ENCODE peak calls at places on chromosome 17, in four cellular contexts. C is MCF 10A, G is neural crest cell, Y is heart right ventricle. X is an unnamed sample.

GRCh38 chr17:39223907-39224777 is 1.6 kb downstream of the STAC2 start:
- DNase-seq in C (no peak), G (no peak), Y (no peak), X (no peak)

GRCh38 chr17:80754846-80755245 is 210.2 kb downstream of the RPTOR start:
- DNase-seq in C (no peak), G (no peak), Y (no peak), X (no peak)

GRCh38 chr17:7589891-7590611 is at the start of gene SOX15:
- DNase-seq in C (peak; percentile 80), G (no peak), Y (no peak), X (no peak)

GRCh38 chr17:4720787-4721186 is 10.4 kb downstream of the ARRB2 start:
- DNase-seq in C (no peak), G (no peak), Y (no peak), X (no peak)

GRCh38 chr17:65177901-65178300 is 40.7 kb downstream of the RGS9 start:
- DNase-seq in C (peak; percentile 8), G (no peak), Y (no peak), X (no peak)

GRCh38 chr17:28216032-28216431 is 103.0 kb upstream of the TMEM97 start:
- DNase-seq in C (no peak), G (no peak), Y (no peak), X (no peak)

GRCh38 chr17:71217769-71218168 is 903.1 kb upstream of the SOX9 start:
- DNase-seq in C (no peak), G (no peak), Y (no peak), X (no peak)

GRCh38 chr17:44539664-44540063 is 17.6 kb upstream of the FZD2 start:
- DNase-seq in C (no peak), G (peak; percentile 72), Y (no peak), X (no peak)

GRCh38 chr17:9037741-9038140 is 16.4 kb downstream of the NTN1 start:
- DNase-seq in C (no peak), G (no peak), Y (no peak), X (no peak)

GRCh38 chr17:52255347-52255746 is 96.8 kb upstream of the CA10 start:
- DNase-seq in C (no peak), G (no peak), Y (no peak), X (no peak)

GRCh38 chr17:21295036-21295952 is 10.8 kb downstream of the MAP2K3 start:
- DNase-seq in C (no peak), G (no peak), Y (peak; percentile 79), X (no peak)

GRCh38 chr17:76511562-76512365 is 10.5 kb upstream of the RHBDF2 start:
- DNase-seq in C (no peak), G (no peak), Y (no peak), X (no peak)

GRCh38 chr17:17454276-17454675 is 22.5 kb upstream of the MED9 start:
- DNase-seq in C (no peak), G (no peak), Y (no peak), X (no peak)

GRCh38 chr17:42182927-42183734 is 2.1 kb downstream of the HCRT start:
- DNase-seq in C (peak; percentile 20), G (no peak), Y (no peak), X (no peak)

GRCh38 chr17:12041316-12041715 is 20.6 kb downstream of the MAP2K4 start:
- DNase-seq in C (peak; percentile 74), G (no peak), Y (no peak), X (no peak)

GRCh38 chr17:17346428-17347233 is 43.5 kb downstream of the NT5M start:
- DNase-seq in C (no peak), G (no peak), Y (no peak), X (no peak)

GRCh38 chr17:44007346-44008204 is 3.2 kb downstream of the NAGS start:
- DNase-seq in C (peak; percentile 52), G (no peak), Y (no peak), X (no peak)

GRCh38 chr17:68057531-68057952 is 22.0 kb downstream of the KPNA2 start:
- DNase-seq in C (peak; percentile 41), G (no peak), Y (no peak), X (no peak)

GRCh38 chr17:2170023-2170422 is 115.1 kb downstream of the HIC1 start:
- DNase-seq in C (peak; percentile 37), G (no peak), Y (no peak), X (no peak)

GRCh38 chr17:79883202-79883601 is 44.0 kb upstream of the CBX4 start:
- DNase-seq in C (no peak), G (no peak), Y (no peak), X (no peak)

GRCh38 chr17:43667506-43668438 is 6.0 kb upstream of the MEOX1 start:
- DNase-seq in C (no peak), G (no peak), Y (no peak), X (no peak)

GRCh38 chr17:76449126-76449525 is 3.8 kb downstream of the UBE2O start:
- DNase-seq in C (no peak), G (no peak), Y (no peak), X (no peak)

GRCh38 chr17:19724501-19725420 is 8.4 kb upstream of the SLC47A2 start:
- DNase-seq in C (peak; percentile 91), G (no peak), Y (peak; percentile 34), X (peak; percentile 42)

GRCh38 chr17:28950017-28950751 is 1.1 kb downstream of the PHF12 start:
- DNase-seq in C (peak; percentile 24), G (peak; percentile 46), Y (peak; percentile 53), X (peak; percentile 46)

GRCh38 chr17:8745586-8746500 is 1.2 kb upstream of the CCDC42 start:
- DNase-seq in C (peak; percentile 48), G (peak; percentile 84), Y (peak; percentile 71), X (peak; percentile 64)

GRCh38 chr17:40554646-40555295 is 10.5 kb downstream of the CCR7 start:
- DNase-seq in C (no peak), G (no peak), Y (no peak), X (peak; percentile 22)

GRCh38 chr17:80026359-80027042 is 9.2 kb downstream of the TBC1D16 start:
- DNase-seq in C (no peak), G (no peak), Y (no peak), X (no peak)

GRCh38 chr17:58417300-58418092 is at the start of gene RNF43:
- DNase-seq in C (peak; percentile 99), G (peak; percentile 70), Y (peak; percentile 84), X (peak; percentile 92)

GRCh38 chr17:338442-339192 is 14.0 kb downstream of the RPH3AL start:
- DNase-seq in C (no peak), G (no peak), Y (no peak), X (no peak)

GRCh38 chr17:77928519-77929179 is 29.9 kb upstream of the TNRC6C start:
- DNase-seq in C (no peak), G (no peak), Y (no peak), X (no peak)

GRCh38 chr17:50581316-50581715 is 20.8 kb downstream of the CACNA1G start:
- DNase-seq in C (no peak), G (no peak), Y (no peak), X (no peak)

DNA sequence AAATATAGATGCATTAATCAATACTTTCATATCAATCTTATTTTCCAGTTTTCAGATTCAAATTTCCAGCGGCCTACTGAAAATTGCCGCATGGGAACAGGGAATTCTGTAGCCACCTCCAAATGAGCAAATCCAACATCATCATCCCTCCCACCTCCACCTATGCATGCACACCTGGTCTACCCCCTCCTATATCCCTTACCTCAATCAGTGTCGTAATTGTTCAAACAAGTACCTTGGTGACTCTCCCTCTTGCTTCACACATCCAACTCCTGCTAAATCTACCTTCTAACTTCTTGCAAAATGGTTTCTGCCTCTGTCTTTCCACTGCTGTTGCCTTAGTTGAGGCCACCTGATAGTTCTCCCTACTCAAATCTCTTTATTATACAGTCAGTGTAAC is 160.1 kb downstream of the SOX9 start:
- DNase-seq in C (no peak), G (no peak), Y (no peak), X (no peak)
- TF ChIP-seq CTCF in C (no peak), G (no peak), Y (no peak), X (no peak)

DNA sequence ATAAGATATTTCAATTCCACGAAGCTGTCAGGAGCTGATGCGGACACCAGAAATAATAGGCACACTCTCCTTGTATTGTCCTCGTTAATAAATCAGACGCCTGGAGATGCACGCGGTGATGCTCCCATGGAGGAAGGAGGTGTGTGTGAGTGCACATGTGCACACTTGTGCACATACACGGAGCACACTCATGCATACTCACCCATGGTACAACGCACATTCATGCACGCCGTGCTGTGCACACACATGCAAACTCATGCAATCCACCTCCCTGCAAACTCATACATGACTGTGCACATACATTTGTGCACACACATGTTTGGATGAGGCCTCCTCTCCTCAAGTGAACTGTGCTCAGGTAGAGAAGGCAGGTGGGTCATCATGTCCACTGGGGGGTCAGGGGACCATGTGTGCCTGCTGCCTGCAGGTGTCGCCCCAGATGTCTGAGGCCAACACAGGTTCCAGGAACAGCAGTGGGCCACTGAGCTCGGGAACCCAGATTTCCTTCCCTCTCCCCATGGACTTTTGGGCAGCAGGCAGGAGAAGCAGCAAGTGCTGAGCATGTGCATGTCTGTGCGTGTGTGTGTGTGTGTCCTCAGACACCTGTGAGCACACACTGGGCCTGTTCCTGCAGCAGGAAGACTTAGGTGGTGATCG is 165.3 kb downstream of the SDK2 start:
- DNase-seq in C (no peak), G (no peak), Y (no peak), X (no peak)
- TF ChIP-seq CTCF in C (no peak), G (no peak), Y (no peak), X (no peak)

GRCh38 chr17:60539807-60540206 is 13.8 kb upstream of the APPBP2 start:
- DNase-seq in C (no peak), G (no peak), Y (no peak), X (no peak)
- TF ChIP-seq CTCF in C (no peak), G (no peak), Y (no peak), X (no peak)

GRCh38 chr17:73594025-73594424 is 50.2 kb downstream of the SDK2 start:
- DNase-seq in C (no peak), G (no peak), Y (no peak), X (no peak)

GRCh38 chr17:73593249-73593965 is 50.8 kb downstream of the SDK2 start:
- DNase-seq in C (no peak), G (no peak), Y (no peak), X (no peak)

GRCh38 chr17:73594598-73594997 is 49.6 kb downstream of the SDK2 start:
- DNase-seq in C (no peak), G (no peak), Y (no peak), X (no peak)

GRCh38 chr17:73595931-73596330 is 48.3 kb downstream of the SDK2 start:
- DNase-seq in C (peak; percentile 3), G (no peak), Y (no peak), X (no peak)

GRCh38 chr17:73595068-73595865 is 49.0 kb downstream of the SDK2 start:
- DNase-seq in C (peak; percentile 24), G (peak; percentile 71), Y (peak; percentile 17), X (no peak)
- TF ChIP-seq CTCF in C (peak; percentile 35), G (peak; percentile 64), Y (peak; percentile 39), X (no peak)

GRCh38 chr17:74520790-74521480 is 10.3 kb downstream of the CD300LB start:
- DNase-seq in C (peak; percentile 79), G (no peak), Y (peak; percentile 20), X (no peak)
- TF ChIP-seq CTCF in C (no peak), G (no peak), Y (no peak), X (no peak)

GRCh38 chr17:36034127-36034526 is 16.4 kb upstream of the CCL23 start:
- DNase-seq in C (no peak), G (no peak), Y (no peak), X (no peak)
- TF ChIP-seq CTCF in C (no peak), G (no peak), Y (no peak), X (no peak)